ENCODE peak calls at places on chromosomes 2 and 18, in five cellular contexts. One of them, this sample, is unnamed.

GRCh38 chr2:27712547-27712946 is 48.9 kb downstream of the SLC4A1AP start:
- DNase-seq in Peyer's patch: no peak
- DNase-seq in fibroblast of villous mesenchyme: no peak
- DNase-seq in esophagus squamous epithelium: no peak
- DNase-seq in body of pancreas: no peak
- DNase-seq in this sample: no peak

GRCh38 chr2:24787532-24787931 is 5.7 kb downstream of the PTRHD1 start:
- DNase-seq in Peyer's patch: no peak
- DNase-seq in fibroblast of villous mesenchyme: no peak
- DNase-seq in esophagus squamous epithelium: no peak
- DNase-seq in body of pancreas: no peak
- DNase-seq in this sample: no peak

GRCh38 chr18:11925800-11926481 is 17.8 kb upstream of the MPPE1 start:
- DNase-seq in Peyer's patch: no peak
- DNase-seq in fibroblast of villous mesenchyme: peak
- DNase-seq in esophagus squamous epithelium: no peak
- DNase-seq in body of pancreas: no peak
- DNase-seq in this sample: no peak

GRCh38 chr2:149313512-149313972 is 16.8 kb upstream of the LYPD6 start:
- DNase-seq in Peyer's patch: peak
- DNase-seq in fibroblast of villous mesenchyme: peak
- DNase-seq in esophagus squamous epithelium: no peak
- DNase-seq in body of pancreas: peak
- DNase-seq in this sample: no peak

GRCh38 chr2:15388406-15389325 is 172.5 kb downstream of the NBAS start:
- DNase-seq in Peyer's patch: no peak
- DNase-seq in fibroblast of villous mesenchyme: no peak
- DNase-seq in esophagus squamous epithelium: no peak
- DNase-seq in body of pancreas: no peak
- DNase-seq in this sample: no peak

GRCh38 chr2:240595381-240596079 is 9.0 kb downstream of the CAPN10 start:
- DNase-seq in Peyer's patch: peak
- DNase-seq in fibroblast of villous mesenchyme: no peak
- DNase-seq in esophagus squamous epithelium: no peak
- DNase-seq in body of pancreas: no peak
- DNase-seq in this sample: no peak

GRCh38 chr2:58762176-58762781 is 521.2 kb upstream of the FANCL start:
- DNase-seq in Peyer's patch: peak
- DNase-seq in fibroblast of villous mesenchyme: peak
- DNase-seq in esophagus squamous epithelium: no peak
- DNase-seq in body of pancreas: peak
- DNase-seq in this sample: peak

GRCh38 chr2:46806526-46806925 is 109.1 kb downstream of the MCFD2 start:
- DNase-seq in Peyer's patch: no peak
- DNase-seq in fibroblast of villous mesenchyme: no peak
- DNase-seq in esophagus squamous epithelium: no peak
- DNase-seq in body of pancreas: no peak
- DNase-seq in this sample: no peak

GRCh38 chr2:105417789-105418475 is 19.1 kb upstream of the FHL2 start:
- DNase-seq in Peyer's patch: no peak
- DNase-seq in fibroblast of villous mesenchyme: peak
- DNase-seq in esophagus squamous epithelium: no peak
- DNase-seq in body of pancreas: no peak
- DNase-seq in this sample: no peak

GRCh38 chr18:66168834-66169233 is 418.0 kb downstream of the CDH7 start:
- DNase-seq in Peyer's patch: no peak
- DNase-seq in fibroblast of villous mesenchyme: no peak
- DNase-seq in esophagus squamous epithelium: no peak
- DNase-seq in body of pancreas: peak
- DNase-seq in this sample: no peak

GRCh38 chr2:26772064-26773001 is 8.2 kb downstream of the SLC35F6 start:
- DNase-seq in Peyer's patch: peak
- DNase-seq in fibroblast of villous mesenchyme: peak
- DNase-seq in esophagus squamous epithelium: peak
- DNase-seq in body of pancreas: peak
- DNase-seq in this sample: no peak

GRCh38 chr18:13284330-13285027 is 65.9 kb downstream of the LDLRAD4 start:
- DNase-seq in Peyer's patch: no peak
- DNase-seq in fibroblast of villous mesenchyme: no peak
- DNase-seq in esophagus squamous epithelium: no peak
- DNase-seq in body of pancreas: no peak
- DNase-seq in this sample: no peak

GRCh38 chr2:32008811-32009478 is 1.9 kb downstream of the MEMO1 start:
- DNase-seq in Peyer's patch: no peak
- DNase-seq in fibroblast of villous mesenchyme: peak
- DNase-seq in esophagus squamous epithelium: no peak
- DNase-seq in body of pancreas: peak
- DNase-seq in this sample: no peak

GRCh38 chr2:173354601-173355131 is at the start of gene CDCA7:
- DNase-seq in Peyer's patch: peak
- DNase-seq in fibroblast of villous mesenchyme: peak
- DNase-seq in esophagus squamous epithelium: no peak
- DNase-seq in body of pancreas: peak
- DNase-seq in this sample: peak

GRCh38 chr2:226800941-226801784 is 1.5 kb upstream of the IRS1 start:
- DNase-seq in Peyer's patch: peak
- DNase-seq in fibroblast of villous mesenchyme: peak
- DNase-seq in esophagus squamous epithelium: no peak
- DNase-seq in body of pancreas: peak
- DNase-seq in this sample: peak

GRCh38 chr2:9699139-9699823 is 68.5 kb upstream of the YWHAQ start:
- DNase-seq in Peyer's patch: no peak
- DNase-seq in fibroblast of villous mesenchyme: peak
- DNase-seq in esophagus squamous epithelium: no peak
- DNase-seq in body of pancreas: no peak
- DNase-seq in this sample: no peak

GRCh38 chr18:75287700-75288099 is 77.1 kb downstream of the TSHZ1 start:
- DNase-seq in Peyer's patch: no peak
- DNase-seq in fibroblast of villous mesenchyme: no peak
- DNase-seq in esophagus squamous epithelium: no peak
- DNase-seq in body of pancreas: no peak
- DNase-seq in this sample: no peak

GRCh38 chr2:193518061-193518817 is 1323.5 kb upstream of the TMEFF2 start:
- DNase-seq in Peyer's patch: no peak
- DNase-seq in fibroblast of villous mesenchyme: no peak
- DNase-seq in esophagus squamous epithelium: no peak
- DNase-seq in body of pancreas: no peak
- DNase-seq in this sample: no peak

GRCh38 chr2:160703648-160704585 is 210.3 kb upstream of the RBMS1 start:
- DNase-seq in Peyer's patch: peak
- DNase-seq in fibroblast of villous mesenchyme: no peak
- DNase-seq in esophagus squamous epithelium: peak
- DNase-seq in body of pancreas: peak
- DNase-seq in this sample: peak

GRCh38 chr2:62410015-62410453 is 96.0 kb downstream of the TMEM17 start:
- DNase-seq in Peyer's patch: no peak
- DNase-seq in fibroblast of villous mesenchyme: no peak
- DNase-seq in esophagus squamous epithelium: no peak
- DNase-seq in body of pancreas: no peak
- DNase-seq in this sample: no peak

GRCh38 chr2:100236166-100236565 is 86.1 kb downstream of the LONRF2 start:
- DNase-seq in Peyer's patch: no peak
- DNase-seq in fibroblast of villous mesenchyme: no peak
- DNase-seq in esophagus squamous epithelium: no peak
- DNase-seq in body of pancreas: no peak
- DNase-seq in this sample: no peak

GRCh38 chr2:33617401-33617800 is 18.3 kb upstream of the FAM98A start:
- DNase-seq in Peyer's patch: no peak
- DNase-seq in fibroblast of villous mesenchyme: no peak
- DNase-seq in esophagus squamous epithelium: no peak
- DNase-seq in body of pancreas: no peak
- DNase-seq in this sample: no peak

GRCh38 chr2:203077458-203077857 is 62.8 kb downstream of the NBEAL1 start:
- DNase-seq in Peyer's patch: no peak
- DNase-seq in fibroblast of villous mesenchyme: peak
- DNase-seq in esophagus squamous epithelium: no peak
- DNase-seq in body of pancreas: no peak
- DNase-seq in this sample: no peak

GRCh38 chr2:160522951-160523700 is 29.5 kb upstream of the RBMS1 start:
- DNase-seq in Peyer's patch: no peak
- DNase-seq in fibroblast of villous mesenchyme: no peak
- DNase-seq in esophagus squamous epithelium: no peak
- DNase-seq in body of pancreas: no peak
- DNase-seq in this sample: no peak

GRCh38 chr2:188414412-188414811 is 122.7 kb downstream of the GULP1 start:
- DNase-seq in Peyer's patch: no peak
- DNase-seq in fibroblast of villous mesenchyme: peak
- DNase-seq in esophagus squamous epithelium: no peak
- DNase-seq in body of pancreas: no peak
- DNase-seq in this sample: no peak

GRCh38 chr2:34731274-34731673 is 1132.2 kb upstream of the FAM98A start:
- DNase-seq in Peyer's patch: no peak
- DNase-seq in fibroblast of villous mesenchyme: no peak
- DNase-seq in esophagus squamous epithelium: no peak
- DNase-seq in body of pancreas: no peak
- DNase-seq in this sample: no peak

GRCh38 chr2:34734662-34735061 is 1135.6 kb upstream of the FAM98A start:
- DNase-seq in Peyer's patch: no peak
- DNase-seq in fibroblast of villous mesenchyme: no peak
- DNase-seq in esophagus squamous epithelium: no peak
- DNase-seq in body of pancreas: no peak
- DNase-seq in this sample: no peak

GRCh38 chr2:34734042-34734441 is 1134.9 kb upstream of the FAM98A start:
- DNase-seq in Peyer's patch: no peak
- DNase-seq in fibroblast of villous mesenchyme: no peak
- DNase-seq in esophagus squamous epithelium: no peak
- DNase-seq in body of pancreas: no peak
- DNase-seq in this sample: no peak

GRCh38 chr2:34738691-34739090 is 1139.6 kb upstream of the FAM98A start:
- DNase-seq in Peyer's patch: no peak
- DNase-seq in fibroblast of villous mesenchyme: no peak
- DNase-seq in esophagus squamous epithelium: no peak
- DNase-seq in body of pancreas: no peak
- DNase-seq in this sample: no peak

DNA sequence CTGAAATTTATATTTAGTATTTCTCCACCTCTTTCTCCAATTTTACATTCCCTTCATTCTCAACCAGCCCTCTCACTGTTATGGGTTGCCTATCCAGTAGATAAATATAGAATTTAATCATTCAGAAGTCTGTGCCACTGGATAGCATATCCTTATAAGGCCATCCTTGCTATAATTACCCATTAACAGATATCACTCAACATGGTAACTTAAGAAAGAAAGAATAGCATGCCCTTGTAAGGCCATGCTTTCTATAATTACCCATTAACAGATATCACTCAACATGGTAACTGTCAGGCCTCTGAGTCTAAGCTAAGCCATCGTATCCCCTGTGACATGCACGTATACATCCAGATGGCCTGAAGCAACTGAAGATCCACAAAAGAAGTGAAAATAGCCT is 1137.4 kb upstream of the FAM98A start:
- DNase-seq in Peyer's patch: no peak
- DNase-seq in fibroblast of villous mesenchyme: no peak
- DNase-seq in esophagus squamous epithelium: no peak
- DNase-seq in body of pancreas: no peak
- DNase-seq in this sample: no peak
- TF ChIP-seq CTCF in Peyer's patch: no peak
- TF ChIP-seq CTCF in fibroblast of villous mesenchyme: no peak
- TF ChIP-seq CTCF in esophagus squamous epithelium: no peak
- TF ChIP-seq CTCF in body of pancreas: no peak
- TF ChIP-seq CTCF in this sample: no peak

GRCh38 chr2:36906277-36906676 is 60.1 kb downstream of the STRN start:
- DNase-seq in Peyer's patch: no peak
- DNase-seq in fibroblast of villous mesenchyme: no peak
- DNase-seq in esophagus squamous epithelium: no peak
- DNase-seq in body of pancreas: no peak
- DNase-seq in this sample: no peak

GRCh38 chr2:36904636-36905035 is 61.7 kb downstream of the STRN start:
- DNase-seq in Peyer's patch: no peak
- DNase-seq in fibroblast of villous mesenchyme: no peak
- DNase-seq in esophagus squamous epithelium: no peak
- DNase-seq in body of pancreas: no peak
- DNase-seq in this sample: no peak

DNA sequence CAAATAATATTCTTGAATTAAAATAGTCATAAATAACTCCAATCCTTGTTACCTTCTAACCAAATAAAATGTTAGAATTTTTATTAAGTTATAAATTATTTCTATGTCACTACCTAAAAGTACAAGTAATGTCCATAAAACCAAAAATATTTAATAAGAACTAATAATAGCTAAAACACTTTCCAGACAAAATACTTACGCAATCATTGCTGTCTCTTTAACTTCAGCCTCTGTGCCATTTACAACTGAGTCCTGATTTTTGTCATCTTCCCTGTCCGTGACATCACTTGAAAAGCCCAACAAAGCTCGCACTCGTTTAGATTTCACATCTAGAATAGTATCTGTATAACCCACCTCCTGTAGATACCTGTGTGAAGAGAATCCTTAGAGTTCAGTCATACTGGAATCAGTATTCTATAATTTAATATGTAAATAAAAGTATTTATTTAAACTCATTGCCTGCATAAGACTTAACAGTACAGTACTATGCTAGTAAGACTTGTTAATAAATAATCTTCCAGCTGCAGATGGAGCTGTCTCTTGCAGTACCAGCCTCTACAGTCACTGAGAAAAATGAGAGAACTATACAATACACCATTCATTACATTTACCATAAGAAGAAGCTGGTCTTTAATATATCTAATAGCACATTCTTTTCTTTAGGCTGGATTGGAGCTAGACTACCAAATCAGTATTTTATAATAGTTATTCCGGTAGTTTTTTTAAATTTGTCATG is 63.8 kb downstream of the STRN start:
- DNase-seq in Peyer's patch: no peak
- DNase-seq in fibroblast of villous mesenchyme: no peak
- DNase-seq in esophagus squamous epithelium: no peak
- DNase-seq in body of pancreas: no peak
- DNase-seq in this sample: no peak
- TF ChIP-seq CTCF in Peyer's patch: no peak
- TF ChIP-seq CTCF in fibroblast of villous mesenchyme: no peak
- TF ChIP-seq CTCF in esophagus squamous epithelium: no peak
- TF ChIP-seq CTCF in body of pancreas: no peak
- TF ChIP-seq CTCF in this sample: no peak

GRCh38 chr2:238973038-238973772 is 125.3 kb downstream of the TWIST2 start:
- DNase-seq in Peyer's patch: no peak
- DNase-seq in fibroblast of villous mesenchyme: peak
- DNase-seq in esophagus squamous epithelium: no peak
- DNase-seq in body of pancreas: no peak
- DNase-seq in this sample: no peak

GRCh38 chr2:238975408-238975807 is 127.5 kb downstream of the TWIST2 start:
- DNase-seq in Peyer's patch: no peak
- DNase-seq in fibroblast of villous mesenchyme: no peak
- DNase-seq in esophagus squamous epithelium: no peak
- DNase-seq in body of pancreas: no peak
- DNase-seq in this sample: no peak

GRCh38 chr2:238972146-238972445 is 124.2 kb downstream of the TWIST2 start:
- DNase-seq in Peyer's patch: peak
- DNase-seq in fibroblast of villous mesenchyme: no peak
- DNase-seq in esophagus squamous epithelium: no peak
- DNase-seq in body of pancreas: no peak
- DNase-seq in this sample: no peak

GRCh38 chr2:238974061-238974460 is 126.2 kb downstream of the TWIST2 start:
- DNase-seq in Peyer's patch: no peak
- DNase-seq in fibroblast of villous mesenchyme: peak
- DNase-seq in esophagus squamous epithelium: no peak
- DNase-seq in body of pancreas: no peak
- DNase-seq in this sample: no peak

GRCh38 chr2:238974510-238975166 is 126.8 kb downstream of the TWIST2 start:
- DNase-seq in Peyer's patch: peak
- DNase-seq in fibroblast of villous mesenchyme: peak
- DNase-seq in esophagus squamous epithelium: no peak
- DNase-seq in body of pancreas: no peak
- DNase-seq in this sample: no peak
- TF ChIP-seq CTCF in Peyer's patch: no peak
- TF ChIP-seq CTCF in fibroblast of villous mesenchyme: peak
- TF ChIP-seq CTCF in esophagus squamous epithelium: no peak
- TF ChIP-seq CTCF in body of pancreas: no peak
- TF ChIP-seq CTCF in this sample: no peak

GRCh38 chr2:113407446-113408099 is 29.9 kb upstream of the ZNG1B start:
- DNase-seq in Peyer's patch: no peak
- DNase-seq in fibroblast of villous mesenchyme: peak
- DNase-seq in esophagus squamous epithelium: no peak
- DNase-seq in body of pancreas: no peak
- DNase-seq in this sample: no peak
- TF ChIP-seq CTCF in Peyer's patch: no peak
- TF ChIP-seq CTCF in fibroblast of villous mesenchyme: peak
- TF ChIP-seq CTCF in esophagus squamous epithelium: peak
- TF ChIP-seq CTCF in body of pancreas: no peak
- TF ChIP-seq CTCF in this sample: no peak